ENCODE peak calls at places on chromosomes 1 and 21, in four cellular contexts. N is SK-N-SH, G is GM12878, E is HCT116. Z is an unnamed sample.

GRCh38 chr21:31444061-31444460 is 100.0 kb upstream of the TIAM1 start:
- DNase-seq in N (no peak), G (no peak), E (no peak), Z (no peak)

GRCh38 chr1:14783592-14783886 is 185.1 kb downstream of the KAZN start:
- DNase-seq in N (no peak), G (no peak), E (no peak), Z (no peak)

GRCh38 chr1:7436056-7437005 is 334.8 kb upstream of the VAMP3 start:
- DNase-seq in N (no peak), G (no peak), E (no peak), Z (no peak)

GRCh38 chr21:35102488-35103407 is 53.6 kb upstream of the RUNX1 start:
- DNase-seq in N (no peak), G (no peak), E (no peak), Z (no peak)

GRCh38 chr1:189496768-189497167 is 980.9 kb downstream of the BRINP3 start:
- DNase-seq in N (no peak), G (no peak), E (no peak), Z (no peak)

GRCh38 chr1:27520651-27521050 is 30.7 kb upstream of the WASF2 start:
- DNase-seq in N (no peak), G (no peak), E (no peak), Z (no peak)

GRCh38 chr1:156368889-156369684 is at the start of gene RHBG:
- DNase-seq in N (no peak), G (no peak), E (no peak), Z (peak)

GRCh38 chr1:100506221-100506620 is 31.7 kb upstream of the GPR88 start:
- DNase-seq in N (no peak), G (no peak), E (no peak), Z (no peak)

GRCh38 chr1:36787312-36787711 is 247.0 kb downstream of the GRIK3 start:
- DNase-seq in N (peak), G (no peak), E (no peak), Z (no peak)

DNA sequence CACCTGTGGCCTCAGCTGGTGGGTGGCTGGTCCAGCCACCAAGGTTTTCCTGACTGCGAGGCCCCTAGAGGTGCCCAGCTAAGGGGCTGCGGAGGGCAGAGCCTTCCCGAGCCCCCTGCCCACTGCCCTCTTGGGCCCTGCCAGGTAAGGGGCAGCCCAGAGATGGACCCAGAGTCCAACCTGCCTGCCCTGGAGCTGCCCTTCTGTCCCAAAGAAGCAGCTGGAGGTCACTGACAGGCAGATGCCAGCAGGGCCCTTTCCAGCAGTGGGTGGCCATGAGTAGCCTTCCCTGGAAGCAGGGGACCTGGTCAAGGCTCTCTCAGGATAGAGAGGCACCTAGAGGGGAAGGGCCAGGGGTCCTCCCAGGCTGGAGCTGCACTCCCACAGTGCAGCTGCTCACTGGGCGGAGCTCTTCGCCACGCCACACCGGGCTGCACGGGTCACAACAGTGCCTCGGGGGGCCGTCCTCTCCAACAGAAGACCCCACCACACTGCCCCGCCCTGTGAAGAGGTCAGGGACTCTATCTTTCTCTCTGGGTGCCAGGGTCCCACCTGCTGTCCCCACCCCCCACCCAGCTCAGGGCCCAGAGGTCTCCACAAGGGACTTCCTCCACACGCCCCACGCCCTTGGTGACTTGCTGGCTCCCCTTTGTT is 10.9 kb upstream of the GNB1 start:
- DNase-seq in N (no peak), G (no peak), E (no peak), Z (no peak)
- TF ChIP-seq JUND in N (no peak), G (no peak), E (no peak), Z (no peak)

GRCh38 chr1:87045757-87046422 is 131.5 kb downstream of the HS2ST1 start:
- DNase-seq in N (no peak), G (no peak), E (no peak), Z (no peak)

GRCh38 chr1:87046951-87047350 is 132.5 kb downstream of the HS2ST1 start:
- DNase-seq in N (no peak), G (no peak), E (no peak), Z (no peak)

GRCh38 chr1:87042127-87042811 is 127.8 kb downstream of the HS2ST1 start:
- DNase-seq in N (no peak), G (no peak), E (no peak), Z (no peak)

GRCh38 chr1:87044424-87044823 is 130.0 kb downstream of the HS2ST1 start:
- DNase-seq in N (no peak), G (no peak), E (no peak), Z (no peak)

GRCh38 chr1:87044840-87045239 is 130.4 kb downstream of the HS2ST1 start:
- DNase-seq in N (no peak), G (no peak), E (no peak), Z (no peak)
- TF ChIP-seq JUND in N (no peak), G (no peak), E (no peak), Z (no peak)

GRCh38 chr1:40819101-40819500 is 35.5 kb downstream of the KCNQ4 start:
- DNase-seq in N (no peak), G (no peak), E (no peak), Z (no peak)

GRCh38 chr1:40822890-40823289 is 39.3 kb downstream of the CITED4 start:
- DNase-seq in N (no peak), G (no peak), E (no peak), Z (no peak)

GRCh38 chr1:40820251-40820797 is 36.7 kb downstream of the KCNQ4 start:
- DNase-seq in N (peak), G (no peak), E (no peak), Z (no peak)

GRCh38 chr1:40823345-40823744 is 38.8 kb downstream of the CITED4 start:
- DNase-seq in N (no peak), G (no peak), E (no peak), Z (no peak)

DNA sequence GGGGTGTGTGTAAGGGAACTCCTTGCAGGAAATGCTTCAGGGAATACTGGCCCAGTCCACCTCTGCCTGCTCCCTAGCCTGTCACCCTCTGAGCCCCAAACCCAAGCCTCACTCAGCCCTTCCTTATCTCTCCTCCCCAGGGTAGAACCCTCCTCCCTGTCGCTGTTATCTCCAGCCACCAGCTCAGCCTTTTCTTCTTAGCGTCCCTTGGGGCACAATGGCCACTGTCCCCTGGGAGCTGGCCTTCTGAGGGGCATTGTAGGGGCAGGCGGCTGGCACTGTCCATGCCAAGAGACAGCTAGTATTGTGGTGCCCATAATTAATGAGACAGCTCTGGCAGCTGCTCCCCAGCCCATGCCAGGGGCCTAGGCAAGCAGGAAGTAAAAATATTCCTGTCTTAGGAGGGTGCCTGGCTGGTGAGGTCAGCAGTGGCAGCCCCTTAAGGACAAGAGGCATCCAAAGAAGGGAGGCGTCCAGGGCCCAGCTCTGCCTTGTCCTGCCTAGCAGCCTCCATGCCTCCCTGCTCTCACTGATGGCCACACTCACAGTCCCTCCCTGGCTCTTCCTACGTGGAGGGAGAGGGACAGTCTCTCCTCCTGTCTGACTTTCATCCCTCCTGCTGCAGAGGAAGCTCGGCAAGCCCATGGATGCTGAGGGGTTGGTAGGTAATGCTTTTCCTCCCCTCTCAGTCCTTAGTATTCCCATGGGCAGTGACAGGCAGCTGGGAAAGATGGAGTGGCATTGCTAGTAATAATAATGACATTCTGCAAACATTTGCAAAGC is 37.5 kb downstream of the KCNQ4 start:
- DNase-seq in N (peak), G (no peak), E (no peak), Z (no peak)
- TF ChIP-seq JUND in N (no peak), G (no peak), E (no peak), Z (no peak)

GRCh38 chr21:37009740-37010341 is 3.3 kb downstream of the RIPPLY3 start:
- DNase-seq in N (peak), G (peak), E (peak), Z (peak)
- TF ChIP-seq JUND in N (no peak), G (no peak), E (no peak), Z (no peak)

GRCh38 chr1:54013393-54014008 is 4.5 kb downstream of the LDLRAD1 start:
- DNase-seq in N (peak), G (no peak), E (no peak), Z (no peak)

GRCh38 chr1:54018635-54019034 is 649 bp upstream of the LDLRAD1 start:
- DNase-seq in N (no peak), G (no peak), E (no peak), Z (no peak)

GRCh38 chr1:54017979-54018378 is at the start of gene LDLRAD1:
- DNase-seq in N (no peak), G (no peak), E (peak), Z (no peak)

GRCh38 chr1:54014009-54014629 is 3.9 kb downstream of the LDLRAD1 start:
- DNase-seq in N (peak), G (no peak), E (no peak), Z (no peak)

GRCh38 chr1:54016343-54017282 is 1.4 kb downstream of the LDLRAD1 start:
- DNase-seq in N (peak), G (no peak), E (peak), Z (peak)
- TF ChIP-seq JUND in N (no peak), G (no peak), E (peak), Z (no peak)

GRCh38 chr1:66564250-66564649 is 30.3 kb downstream of the SGIP1 start:
- DNase-seq in N (no peak), G (no peak), E (peak), Z (no peak)
- TF ChIP-seq JUND in N (peak), G (no peak), E (peak), Z (no peak)

DNA sequence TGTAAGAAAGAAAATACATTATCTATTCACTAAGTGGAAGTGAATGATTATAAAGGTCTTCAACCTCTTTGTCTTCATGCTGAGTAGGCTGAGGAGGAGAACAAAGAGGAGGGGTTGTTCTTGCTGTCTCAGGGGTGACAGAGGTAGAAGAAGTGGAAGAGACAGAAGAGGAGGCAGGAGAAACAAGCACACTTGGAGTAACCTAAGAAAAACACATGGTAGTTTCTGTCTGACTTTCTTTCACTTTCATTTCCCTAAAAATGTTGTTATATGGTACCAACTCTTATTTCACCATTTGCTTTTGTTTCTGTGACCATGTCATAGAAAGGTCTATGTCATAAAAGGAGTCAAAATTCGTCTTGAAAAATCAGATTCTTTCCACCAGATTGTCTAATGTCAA is 696.6 kb upstream of the BRINP3 start:
- DNase-seq in N (no peak), G (peak), E (no peak), Z (no peak)
- TF ChIP-seq JUND in N (no peak), G (peak), E (no peak), Z (no peak)

GRCh38 chr1:224615861-224616760 is at the start of gene CNIH3:
- DNase-seq in N (peak), G (no peak), E (no peak), Z (peak)
- TF ChIP-seq JUND in N (no peak), G (no peak), E (no peak), Z (no peak)

Z was measured in T47D.